ENCODE peak calls at places on chromosomes 7 and 10, in four cellular contexts. J is lower lobe of right lung; Z is activated CD8-positive, alpha-beta T cell treated with anti-CD3 and anti-CD28 coated beads for 36 hours; U is MCF 10A. O is an unnamed sample.

GRCh38 chr7:158384746-158385145 is 202.9 kb downstream of the PTPRN2 start:
- DNase-seq in J (no peak), Z (no peak), U (no peak), O (no peak)

GRCh38 chr10:33952692-33953360 is 618.4 kb upstream of the NRP1 start:
- DNase-seq in J (no peak), Z (no peak), U (no peak), O (no peak)

GRCh38 chr10:133104972-133105495 is 17.3 kb downstream of the ADGRA1 start:
- DNase-seq in J (no peak), Z (no peak), U (no peak), O (no peak)

GRCh38 chr10:31042670-31043069 is 11.0 kb upstream of the ZNF438 start:
- DNase-seq in J (no peak), Z (no peak), U (no peak), O (no peak)

GRCh38 chr10:88617772-88618300 is 31.3 kb downstream of the LIPJ start:
- DNase-seq in J (no peak), Z (no peak), U (no peak), O (no peak)

GRCh38 chr7:21086688-21087087 is 300.0 kb upstream of the SP8 start:
- DNase-seq in J (no peak), Z (no peak), U (peak; percentile 82), O (no peak)

GRCh38 chr10:106930751-106931150 is 233.8 kb downstream of the SORCS1 start:
- DNase-seq in J (no peak), Z (no peak), U (no peak), O (peak; percentile 26)

GRCh38 chr7:117731455-117731854 is 141.8 kb downstream of the CTTNBP2 start:
- DNase-seq in J (no peak), Z (peak; percentile 51), U (no peak), O (peak; percentile 21)

GRCh38 chr10:121519901-121520500 is 78.2 kb downstream of the FGFR2 start:
- DNase-seq in J (no peak), Z (no peak), U (no peak), O (no peak)

GRCh38 chr10:16787361-16787791 is 29.8 kb downstream of the RSU1 start:
- DNase-seq in J (no peak), Z (peak; percentile 85), U (no peak), O (no peak)

GRCh38 chr7:24456526-24457214 is 116.6 kb upstream of the PALS2 start:
- DNase-seq in J (no peak), Z (no peak), U (no peak), O (no peak)

GRCh38 chr7:74083117-74083876 is at the start of gene LIMK1:
- DNase-seq in J (peak; percentile 87), Z (peak; percentile 80), U (peak; percentile 68), O (peak; percentile 86)

GRCh38 chr7:129825005-129825553 is 127.7 kb downstream of the UBE2H start:
- DNase-seq in J (peak; percentile 77), Z (peak; percentile 60), U (peak; percentile 67), O (peak; percentile 60)
- TF ChIP-seq CTCF in J (no peak), Z (no peak), U (peak; percentile 21), O (peak; percentile 54)

GRCh38 chr7:88429382-88429781 is 122.7 kb upstream of the STEAP4 start:
- DNase-seq in J (no peak), Z (no peak), U (peak; percentile 18), O (no peak)
- TF ChIP-seq CTCF in J (no peak), Z (no peak), U (peak; percentile 7), O (no peak)

GRCh38 chr10:11345224-11346054 is 266.0 kb downstream of the USP6NL start:
- DNase-seq in J (peak; percentile 65), Z (peak; percentile 56), U (peak; percentile 21), O (no peak)
- TF ChIP-seq CTCF in J (no peak), Z (no peak), U (no peak), O (peak; percentile 23)

GRCh38 chr10:124350806-124351205 is 67.9 kb downstream of the OAT start:
- DNase-seq in J (no peak), Z (no peak), U (no peak), O (no peak)
- TF ChIP-seq CTCF in J (no peak), Z (no peak), U (no peak), O (no peak)